ENCODE peak calls at places on chromosomes 1 and 21, in eight cellular contexts. One of them, this sample, is unnamed.

GRCh38 chr1:155192346-155193274 is 15.1 kb downstream of the THBS3 start:
- DNase-seq in upper lobe of right lung: peak
- DNase-seq in brain microvascular endothelial cell: no peak
- DNase-seq in fibroblast of lung: no peak
- DNase-seq in AG09319: no peak
- DNase-seq in endothelial cell: no peak
- DNase-seq in astrocyte of the spinal cord: no peak
- DNase-seq in Caco-2: peak
- DNase-seq in this sample: no peak

GRCh38 chr1:32273389-32274208 is 18.3 kb upstream of the HDAC1 start:
- DNase-seq in upper lobe of right lung: no peak
- DNase-seq in brain microvascular endothelial cell: no peak
- DNase-seq in fibroblast of lung: peak
- DNase-seq in AG09319: no peak
- DNase-seq in endothelial cell: no peak
- DNase-seq in astrocyte of the spinal cord: no peak
- DNase-seq in Caco-2: no peak
- DNase-seq in this sample: no peak

GRCh38 chr1:234398849-234399381 is 25.7 kb downstream of the COA6 start:
- DNase-seq in upper lobe of right lung: no peak
- DNase-seq in brain microvascular endothelial cell: no peak
- DNase-seq in fibroblast of lung: peak
- DNase-seq in AG09319: no peak
- DNase-seq in endothelial cell: no peak
- DNase-seq in astrocyte of the spinal cord: peak
- DNase-seq in Caco-2: no peak
- DNase-seq in this sample: no peak

GRCh38 chr1:162878000-162878596 is 17.1 kb upstream of the CCDC190 start:
- DNase-seq in upper lobe of right lung: no peak
- DNase-seq in brain microvascular endothelial cell: peak
- DNase-seq in fibroblast of lung: peak
- DNase-seq in AG09319: no peak
- DNase-seq in endothelial cell: peak
- DNase-seq in astrocyte of the spinal cord: peak
- DNase-seq in Caco-2: peak
- DNase-seq in this sample: peak

GRCh38 chr21:42158846-42159245 is 60.1 kb upstream of the ABCG1 start:
- DNase-seq in upper lobe of right lung: peak
- DNase-seq in brain microvascular endothelial cell: no peak
- DNase-seq in fibroblast of lung: no peak
- DNase-seq in AG09319: no peak
- DNase-seq in endothelial cell: no peak
- DNase-seq in astrocyte of the spinal cord: no peak
- DNase-seq in Caco-2: no peak
- DNase-seq in this sample: no peak

GRCh38 chr1:204589409-204590038 is 73.3 kb downstream of the MDM4 start:
- DNase-seq in upper lobe of right lung: no peak
- DNase-seq in brain microvascular endothelial cell: no peak
- DNase-seq in fibroblast of lung: peak
- DNase-seq in AG09319: no peak
- DNase-seq in endothelial cell: no peak
- DNase-seq in astrocyte of the spinal cord: no peak
- DNase-seq in Caco-2: no peak
- DNase-seq in this sample: no peak

GRCh38 chr21:39083377-39084008 is 99.8 kb downstream of the PSMG1 start:
- DNase-seq in upper lobe of right lung: peak
- DNase-seq in brain microvascular endothelial cell: no peak
- DNase-seq in fibroblast of lung: no peak
- DNase-seq in AG09319: peak
- DNase-seq in endothelial cell: no peak
- DNase-seq in astrocyte of the spinal cord: no peak
- DNase-seq in Caco-2: no peak
- DNase-seq in this sample: no peak

GRCh38 chr21:42794551-42794950 is 84.8 kb downstream of the WDR4 start:
- DNase-seq in upper lobe of right lung: no peak
- DNase-seq in brain microvascular endothelial cell: no peak
- DNase-seq in fibroblast of lung: no peak
- DNase-seq in AG09319: no peak
- DNase-seq in endothelial cell: no peak
- DNase-seq in astrocyte of the spinal cord: no peak
- DNase-seq in Caco-2: no peak
- DNase-seq in this sample: no peak

GRCh38 chr21:33023574-33024277 is 2.0 kb upstream of the OLIG2 start:
- DNase-seq in upper lobe of right lung: no peak
- DNase-seq in brain microvascular endothelial cell: no peak
- DNase-seq in fibroblast of lung: no peak
- DNase-seq in AG09319: no peak
- DNase-seq in endothelial cell: no peak
- DNase-seq in astrocyte of the spinal cord: no peak
- DNase-seq in Caco-2: no peak
- DNase-seq in this sample: no peak

GRCh38 chr1:10754571-10755329 is 41.7 kb downstream of the CASZ1 start:
- DNase-seq in upper lobe of right lung: no peak
- DNase-seq in brain microvascular endothelial cell: no peak
- DNase-seq in fibroblast of lung: peak
- DNase-seq in AG09319: no peak
- DNase-seq in endothelial cell: no peak
- DNase-seq in astrocyte of the spinal cord: no peak
- DNase-seq in Caco-2: no peak
- DNase-seq in this sample: no peak

GRCh38 chr21:23639726-23640125 is 1967.6 kb downstream of the MRPL39 start:
- DNase-seq in upper lobe of right lung: no peak
- DNase-seq in brain microvascular endothelial cell: no peak
- DNase-seq in fibroblast of lung: no peak
- DNase-seq in AG09319: no peak
- DNase-seq in endothelial cell: no peak
- DNase-seq in astrocyte of the spinal cord: no peak
- DNase-seq in Caco-2: no peak
- DNase-seq in this sample: no peak

GRCh38 chr21:15283138-15283537 is 218.3 kb upstream of the NRIP1 start:
- DNase-seq in upper lobe of right lung: no peak
- DNase-seq in brain microvascular endothelial cell: no peak
- DNase-seq in fibroblast of lung: no peak
- DNase-seq in AG09319: no peak
- DNase-seq in endothelial cell: no peak
- DNase-seq in astrocyte of the spinal cord: no peak
- DNase-seq in Caco-2: no peak
- DNase-seq in this sample: no peak

GRCh38 chr21:21468003-21468402 is 469.8 kb downstream of the NCAM2 start:
- DNase-seq in upper lobe of right lung: no peak
- DNase-seq in brain microvascular endothelial cell: no peak
- DNase-seq in fibroblast of lung: no peak
- DNase-seq in AG09319: no peak
- DNase-seq in endothelial cell: no peak
- DNase-seq in astrocyte of the spinal cord: no peak
- DNase-seq in Caco-2: no peak
- DNase-seq in this sample: no peak

GRCh38 chr1:64004451-64004850 is 199.0 kb upstream of the UBE2U start:
- DNase-seq in upper lobe of right lung: no peak
- DNase-seq in brain microvascular endothelial cell: no peak
- DNase-seq in fibroblast of lung: peak
- DNase-seq in AG09319: no peak
- DNase-seq in endothelial cell: no peak
- DNase-seq in astrocyte of the spinal cord: peak
- DNase-seq in Caco-2: no peak
- DNase-seq in this sample: no peak

GRCh38 chr1:39681999-39682398 is 9.2 kb downstream of the HPCAL4 start:
- DNase-seq in upper lobe of right lung: no peak
- DNase-seq in brain microvascular endothelial cell: no peak
- DNase-seq in fibroblast of lung: no peak
- DNase-seq in AG09319: no peak
- DNase-seq in endothelial cell: no peak
- DNase-seq in astrocyte of the spinal cord: no peak
- DNase-seq in Caco-2: no peak
- DNase-seq in this sample: no peak

GRCh38 chr1:72221811-72222210 is 60.5 kb downstream of the NEGR1 start:
- DNase-seq in upper lobe of right lung: peak
- DNase-seq in brain microvascular endothelial cell: no peak
- DNase-seq in fibroblast of lung: no peak
- DNase-seq in AG09319: no peak
- DNase-seq in endothelial cell: no peak
- DNase-seq in astrocyte of the spinal cord: no peak
- DNase-seq in Caco-2: no peak
- DNase-seq in this sample: no peak

GRCh38 chr1:30009720-30010119 is 713.7 kb downstream of the MATN1 start:
- DNase-seq in upper lobe of right lung: no peak
- DNase-seq in brain microvascular endothelial cell: no peak
- DNase-seq in fibroblast of lung: no peak
- DNase-seq in AG09319: no peak
- DNase-seq in endothelial cell: no peak
- DNase-seq in astrocyte of the spinal cord: no peak
- DNase-seq in Caco-2: no peak
- DNase-seq in this sample: no peak

GRCh38 chr21:32626633-32627196 is 14.5 kb upstream of the CFAP298 start:
- DNase-seq in upper lobe of right lung: no peak
- DNase-seq in brain microvascular endothelial cell: peak
- DNase-seq in fibroblast of lung: peak
- DNase-seq in AG09319: peak
- DNase-seq in endothelial cell: no peak
- DNase-seq in astrocyte of the spinal cord: peak
- DNase-seq in Caco-2: no peak
- DNase-seq in this sample: no peak

GRCh38 chr1:47436979-47437517 is 796 bp upstream of the FOXD2 start:
- DNase-seq in upper lobe of right lung: no peak
- DNase-seq in brain microvascular endothelial cell: peak
- DNase-seq in fibroblast of lung: no peak
- DNase-seq in AG09319: no peak
- DNase-seq in endothelial cell: peak
- DNase-seq in astrocyte of the spinal cord: peak
- DNase-seq in Caco-2: no peak
- DNase-seq in this sample: peak

GRCh38 chr1:212397171-212397570 is 17.5 kb downstream of the PACC1 start:
- DNase-seq in upper lobe of right lung: no peak
- DNase-seq in brain microvascular endothelial cell: no peak
- DNase-seq in fibroblast of lung: no peak
- DNase-seq in AG09319: no peak
- DNase-seq in endothelial cell: no peak
- DNase-seq in astrocyte of the spinal cord: no peak
- DNase-seq in Caco-2: no peak
- DNase-seq in this sample: no peak

GRCh38 chr21:45363921-45364463 is 41.0 kb upstream of the COL18A1 start:
- DNase-seq in upper lobe of right lung: no peak
- DNase-seq in brain microvascular endothelial cell: peak
- DNase-seq in fibroblast of lung: peak
- DNase-seq in AG09319: peak
- DNase-seq in endothelial cell: no peak
- DNase-seq in astrocyte of the spinal cord: peak
- DNase-seq in Caco-2: no peak
- DNase-seq in this sample: no peak

GRCh38 chr1:109148838-109149555 is 35.1 kb downstream of the ELAPOR1 start:
- DNase-seq in upper lobe of right lung: no peak
- DNase-seq in brain microvascular endothelial cell: no peak
- DNase-seq in fibroblast of lung: no peak
- DNase-seq in AG09319: no peak
- DNase-seq in endothelial cell: no peak
- DNase-seq in astrocyte of the spinal cord: no peak
- DNase-seq in Caco-2: no peak
- DNase-seq in this sample: no peak

GRCh38 chr1:100868364-100868995 is 26.2 kb downstream of the EXTL2 start:
- DNase-seq in upper lobe of right lung: no peak
- DNase-seq in brain microvascular endothelial cell: no peak
- DNase-seq in fibroblast of lung: peak
- DNase-seq in AG09319: peak
- DNase-seq in endothelial cell: no peak
- DNase-seq in astrocyte of the spinal cord: peak
- DNase-seq in Caco-2: no peak
- DNase-seq in this sample: no peak
- TF ChIP-seq CTCF in upper lobe of right lung: peak
- TF ChIP-seq CTCF in brain microvascular endothelial cell: no peak
- TF ChIP-seq CTCF in fibroblast of lung: peak
- TF ChIP-seq CTCF in AG09319: peak
- TF ChIP-seq CTCF in endothelial cell: peak
- TF ChIP-seq CTCF in astrocyte of the spinal cord: peak
- TF ChIP-seq CTCF in Caco-2: peak
- TF ChIP-seq CTCF in this sample: peak

DNA sequence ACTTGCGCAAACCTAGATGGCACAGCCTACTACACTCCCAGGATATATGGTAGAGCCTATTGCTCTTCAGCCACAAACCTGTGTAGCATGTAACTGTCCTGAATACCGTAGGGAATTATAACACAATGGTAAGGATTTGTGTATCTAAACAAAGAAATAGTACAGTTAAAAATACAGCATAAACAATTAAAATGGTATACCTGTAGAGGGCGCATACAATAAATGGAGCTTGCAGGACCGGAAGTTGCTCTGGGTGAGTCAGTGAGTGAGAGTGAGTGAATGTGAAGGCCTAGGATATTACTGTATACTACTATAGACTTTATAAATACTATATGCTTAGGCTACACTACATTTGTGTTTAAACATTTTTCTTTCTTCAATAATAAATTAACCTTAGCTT is 99.3 kb downstream of the PLD5 start:
- DNase-seq in upper lobe of right lung: no peak
- DNase-seq in brain microvascular endothelial cell: peak
- DNase-seq in fibroblast of lung: no peak
- DNase-seq in AG09319: no peak
- DNase-seq in endothelial cell: no peak
- DNase-seq in astrocyte of the spinal cord: no peak
- DNase-seq in Caco-2: no peak
- DNase-seq in this sample: no peak
- TF ChIP-seq CTCF in upper lobe of right lung: no peak
- TF ChIP-seq CTCF in brain microvascular endothelial cell: no peak
- TF ChIP-seq CTCF in fibroblast of lung: no peak
- TF ChIP-seq CTCF in AG09319: no peak
- TF ChIP-seq CTCF in endothelial cell: peak
- TF ChIP-seq CTCF in astrocyte of the spinal cord: no peak
- TF ChIP-seq CTCF in Caco-2: peak
- TF ChIP-seq CTCF in this sample: no peak

GRCh38 chr1:44784094-44785026 is 3.6 kb downstream of the BEST4 start:
- DNase-seq in upper lobe of right lung: no peak
- DNase-seq in brain microvascular endothelial cell: no peak
- DNase-seq in fibroblast of lung: no peak
- DNase-seq in AG09319: no peak
- DNase-seq in endothelial cell: no peak
- DNase-seq in astrocyte of the spinal cord: no peak
- DNase-seq in Caco-2: no peak
- DNase-seq in this sample: peak
- TF ChIP-seq CTCF in upper lobe of right lung: no peak
- TF ChIP-seq CTCF in brain microvascular endothelial cell: peak
- TF ChIP-seq CTCF in fibroblast of lung: no peak
- TF ChIP-seq CTCF in AG09319: no peak
- TF ChIP-seq CTCF in endothelial cell: no peak
- TF ChIP-seq CTCF in astrocyte of the spinal cord: peak
- TF ChIP-seq CTCF in Caco-2: no peak
- TF ChIP-seq CTCF in this sample: no peak

DNA sequence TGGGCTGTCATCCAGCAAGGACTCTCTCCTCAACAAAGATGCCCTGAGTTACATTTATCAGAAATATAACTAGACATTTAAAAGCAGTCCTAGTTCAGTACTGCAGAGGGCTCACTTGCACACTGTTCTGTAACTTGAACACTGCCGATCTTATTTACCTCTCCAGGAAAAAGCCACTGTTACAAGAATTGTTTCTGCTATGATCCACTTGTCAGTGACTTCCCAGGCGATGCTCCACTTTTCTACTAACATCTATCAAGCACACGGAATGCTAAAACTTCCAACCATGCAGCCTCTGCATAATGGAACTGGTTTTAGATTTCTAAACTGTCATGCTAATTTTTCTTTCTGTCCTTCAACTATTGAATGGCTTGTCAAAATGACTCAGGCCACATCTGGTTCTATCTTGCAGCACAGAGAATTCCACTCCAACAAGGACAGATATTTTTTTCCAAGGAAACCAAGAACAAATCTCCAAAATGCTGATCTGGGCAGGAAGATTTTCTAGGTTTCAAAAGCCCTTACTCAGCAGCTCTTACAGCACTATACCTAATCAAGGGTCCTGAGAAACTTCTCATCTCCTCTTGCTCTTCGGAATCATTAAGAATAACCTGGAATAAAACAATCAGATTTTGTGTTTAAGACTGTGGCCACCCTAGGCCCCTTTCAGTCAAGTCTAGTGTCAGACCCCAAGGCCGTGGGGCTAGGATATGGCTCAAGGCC is 9.9 kb downstream of the SEC16B start:
- DNase-seq in upper lobe of right lung: no peak
- DNase-seq in brain microvascular endothelial cell: peak
- DNase-seq in fibroblast of lung: peak
- DNase-seq in AG09319: no peak
- DNase-seq in endothelial cell: no peak
- DNase-seq in astrocyte of the spinal cord: peak
- DNase-seq in Caco-2: no peak
- DNase-seq in this sample: no peak
- TF ChIP-seq CTCF in upper lobe of right lung: no peak
- TF ChIP-seq CTCF in brain microvascular endothelial cell: peak
- TF ChIP-seq CTCF in fibroblast of lung: peak
- TF ChIP-seq CTCF in AG09319: peak
- TF ChIP-seq CTCF in endothelial cell: peak
- TF ChIP-seq CTCF in astrocyte of the spinal cord: peak
- TF ChIP-seq CTCF in Caco-2: peak
- TF ChIP-seq CTCF in this sample: no peak

This sample was measured in nephron progenitor cell.